ENCODE peak calls at places on chromosomes 16 and 17, in ten cellular contexts. F, B, D, Z, L, P, U, C, Y and I are unnamed samples.

GRCh38 chr17:79000396-79001189 is 9.0 kb downstream of the CANT1 start:
- DNase-seq in B (no peak), C (no peak), F (no peak), L (no peak), U (no peak), Z (no peak), Y (no peak), D (no peak), P (no peak), I (no peak)

GRCh38 chr17:28230011-28230410 is 89.0 kb upstream of the TMEM97 start:
- DNase-seq in B (no peak), P (no peak), Y (no peak), C (no peak), L (no peak), U (no peak), D (no peak), F (peak; percentile 22), Z (no peak), I (no peak)

GRCh38 chr17:55264273-55264639 is 504 bp upstream of the HLF start:
- DNase-seq in Y (peak; percentile 18), D (no peak), P (no peak), B (no peak), Z (peak; percentile 53), U (no peak), C (no peak), F (no peak), L (no peak), I (no peak)

GRCh38 chr17:75390982-75391381 is 14.5 kb downstream of the GRB2 start:
- DNase-seq in B (no peak), P (peak; percentile 73), D (no peak), F (no peak), Y (no peak), U (no peak), C (peak; percentile 45), L (no peak), Z (no peak), I (no peak)

GRCh38 chr17:27862848-27863247 is 30.3 kb downstream of the LYRM9 start:
- DNase-seq in L (no peak), F (no peak), C (no peak), D (no peak), Z (no peak), B (no peak), Y (no peak), U (no peak), P (no peak), I (no peak)

GRCh38 chr17:50181601-50182345 is 16.0 kb downstream of the SGCA start:
- DNase-seq in L (peak; percentile 79), C (peak; percentile 86), U (peak; percentile 57), B (no peak), F (no peak), P (peak; percentile 77), D (no peak), Y (peak; percentile 43), Z (no peak), I (no peak)

GRCh38 chr17:57294629-57295501 is 38.5 kb downstream of the MSI2 start:
- DNase-seq in U (peak; percentile 74), Z (peak; percentile 95), F (peak; percentile 34), D (peak; percentile 55), C (peak; percentile 66), P (no peak), Y (peak; percentile 97), L (no peak), B (no peak), I (peak; percentile 29)

GRCh38 chr17:80960797-80961452 is 30.7 kb upstream of the CHMP6 start:
- DNase-seq in F (no peak), Y (no peak), Z (no peak), L (no peak), P (no peak), U (no peak), C (no peak), B (no peak), D (no peak), I (no peak)

GRCh38 chr16:2955438-2955778 is 8.7 kb upstream of the KREMEN2 start:
- DNase-seq in B (no peak), U (no peak), P (no peak), C (no peak), D (no peak), F (no peak), Y (no peak), L (no peak), Z (no peak), I (no peak)

GRCh38 chr17:7184091-7184488 is 4.9 kb upstream of the ASGR1 start:
- DNase-seq in F (no peak), D (no peak), L (no peak), Y (peak; percentile 29), B (peak; percentile 46), C (no peak), Z (peak; percentile 3), P (no peak), U (no peak), I (no peak)

GRCh38 chr16:23072084-23072599 is 77.1 kb downstream of the USP31 start:
- DNase-seq in U (peak; percentile 70), Y (no peak), F (no peak), B (peak; percentile 44), L (peak; percentile 15), C (peak; percentile 74), D (no peak), Z (no peak), P (peak; percentile 90), I (peak; percentile 85)

GRCh38 chr17:51164911-51165679 is 1.1 kb upstream of the NME2 start:
- DNase-seq in L (no peak), Z (peak; percentile 41), B (no peak), U (no peak), Y (peak; percentile 40), C (no peak), D (no peak), F (peak; percentile 19), P (no peak), I (no peak)

GRCh38 chr17:75843577-75844529 is at the start of gene UNC13D:
- DNase-seq in F (peak; percentile 71), U (no peak), Y (peak; percentile 38), B (no peak), D (no peak), C (no peak), P (no peak), L (peak; percentile 26), Z (no peak), I (no peak)

GRCh38 chr16:588639-588888 is 1.3 kb upstream of the RAB40C start:
- DNase-seq in F (peak; percentile 75), P (peak; percentile 92), B (no peak), U (peak; percentile 64), C (peak; percentile 74), Z (peak; percentile 22), Y (peak; percentile 53), D (no peak), L (peak; percentile 71), I (peak; percentile 62)

GRCh38 chr16:48511071-48511540 is 98.9 kb downstream of the N4BP1 start:
- DNase-seq in D (no peak), P (peak; percentile 84), C (peak; percentile 80), Z (no peak), B (no peak), Y (no peak), F (no peak), U (peak; percentile 58), L (peak; percentile 87), I (peak; percentile 10)

GRCh38 chr16:66850115-66850815 is 6.1 kb downstream of the CA7 start:
- DNase-seq in U (no peak), Z (no peak), D (no peak), B (no peak), C (no peak), L (no peak), Y (no peak), F (no peak), P (no peak), I (no peak)

GRCh38 chr17:11495616-11496015 is 102.7 kb upstream of the DNAH9 start:
- DNase-seq in L (no peak), P (no peak), D (no peak), B (no peak), U (no peak), C (no peak), Z (no peak), F (no peak), Y (no peak), I (no peak)

GRCh38 chr17:58666858-58667267 is 25.0 kb downstream of the TEX14 start:
- DNase-seq in P (no peak), D (no peak), F (peak; percentile 62), Z (peak; percentile 93), B (peak; percentile 59), Y (no peak), U (peak; percentile 36), L (peak; percentile 70), C (peak; percentile 29), I (no peak)

GRCh38 chr16:12458591-12459400 is 344.9 kb downstream of the CPPED1 start:
- DNase-seq in Z (no peak), C (no peak), U (no peak), L (no peak), P (no peak), Y (no peak), D (no peak), F (peak; percentile 59), B (no peak), I (no peak)

GRCh38 chr16:29850998-29851397 is 12.0 kb downstream of the CDIPT start:
- DNase-seq in Y (no peak), C (no peak), L (no peak), D (no peak), Z (no peak), U (no peak), F (no peak), P (no peak), B (no peak), I (no peak)

GRCh38 chr17:59842901-59843652 is 49.7 kb downstream of the TUBD1 start:
- DNase-seq in C (peak; percentile 98), Y (peak; percentile 93), L (peak; percentile 93), Z (peak; percentile 23), P (peak; percentile 95), F (peak; percentile 82), D (no peak), B (no peak), U (peak; percentile 94), I (peak; percentile 95)

GRCh38 chr16:10937068-10937859 is 5.0 kb downstream of the DEXI start:
- DNase-seq in P (peak; percentile 34), U (no peak), D (no peak), B (no peak), Z (no peak), F (no peak), Y (no peak), C (no peak), L (no peak), I (no peak)

GRCh38 chr16:57966133-57966805 is 4.7 kb downstream of the CNGB1 start:
- DNase-seq in L (peak; percentile 57), Y (no peak), P (peak; percentile 36), B (no peak), D (no peak), U (no peak), F (no peak), C (no peak), Z (no peak), I (no peak)

GRCh38 chr16:56936950-56937349 is 5.0 kb downstream of the HERPUD1 start:
- DNase-seq in P (no peak), F (no peak), Z (no peak), Y (no peak), D (no peak), B (no peak), U (no peak), C (no peak), L (no peak), I (no peak)

GRCh38 chr16:77211880-77212735 is 12.9 kb downstream of the SYCE1L start:
- DNase-seq in C (peak; percentile 11), U (peak; percentile 18), F (peak; percentile 84), B (peak; percentile 14), Y (peak; percentile 64), D (peak; percentile 64), Z (peak; percentile 85), P (peak; percentile 26), L (peak; percentile 32), I (no peak)

GRCh38 chr16:30663820-30664528 is 5.7 kb downstream of the FBRS start:
- DNase-seq in Y (no peak), C (no peak), U (no peak), B (no peak), D (no peak), P (no peak), Z (no peak), L (no peak), F (no peak), I (no peak)

GRCh38 chr17:67246648-67247415 is 1.8 kb upstream of the HELZ start:
- DNase-seq in P (peak; percentile 36), U (peak; percentile 58), C (peak; percentile 31), B (peak; percentile 24), L (peak; percentile 74), Y (peak; percentile 84), Z (no peak), D (no peak), F (peak; percentile 28), I (peak; percentile 36)